ENCODE peak calls at places on chromosomes 11 and 22, in ten cellular contexts. I is left ventricle myocardium inferior, C is upper lobe of left lung, T is IMR-90, Y is neural progenitor cell, V is fibroblast of lung, Z is tibial nerve, A is fibroblast of pulmonary artery, D is Calu3, L is cardiac fibroblast. N is an unnamed sample.
A peak's percentile ranks its signal among the peaks of the same experiment; 100 is the strongest.

GRCh38 chr22:32803020-32803758 is 1.7 kb downstream of the TIMP3 start:
- DNase-seq in V (peak; percentile 33), I (peak; percentile 40), Y (peak; percentile 40), T (peak; percentile 70), D (no peak), C (no peak), L (peak; percentile 49), A (no peak), Z (no peak), N (no peak)

GRCh38 chr11:7596975-7597391 is 76.3 kb downstream of the CYB5R2 start:
- DNase-seq in T (no peak), V (no peak), Y (no peak), Z (no peak), D (no peak), A (no peak), L (no peak), I (no peak), C (peak; percentile 30), N (no peak)

GRCh38 chr11:25449100-25449499 is 882.8 kb upstream of the ANO3 start:
- DNase-seq in I (no peak), Y (no peak), Z (no peak), C (no peak), T (no peak), V (no peak), A (no peak), L (no peak), D (no peak), N (no peak)

GRCh38 chr11:22341582-22341919 is 3.4 kb downstream of the SLC17A6 start:
- DNase-seq in V (no peak), I (no peak), A (no peak), L (no peak), Y (peak; percentile 26), D (no peak), T (no peak), C (no peak), Z (no peak), N (no peak)

GRCh38 chr11:7604331-7604973 is 68.8 kb downstream of the CYB5R2 start:
- DNase-seq in Y (no peak), Z (no peak), L (no peak), C (no peak), D (peak; percentile 46), I (no peak), T (no peak), A (no peak), V (no peak), N (no peak)

GRCh38 chr11:98549571-98549970 is 471.2 kb upstream of the CNTN5 start:
- DNase-seq in T (no peak), Z (no peak), V (no peak), I (no peak), C (no peak), D (no peak), A (no peak), Y (no peak), L (no peak), N (no peak)

GRCh38 chr22:32328306-32329201 is 29.1 kb upstream of the RFPL3 start:
- DNase-seq in D (no peak), T (no peak), A (no peak), L (no peak), I (no peak), Y (no peak), C (no peak), Z (no peak), V (no peak), N (no peak)

GRCh38 chr11:26993965-26994446 is at the start of gene FIBIN:
- DNase-seq in Z (no peak), T (peak; percentile 70), L (peak; percentile 75), D (no peak), I (peak; percentile 22), Y (peak; percentile 35), V (peak; percentile 89), A (peak; percentile 83), C (no peak), N (peak; percentile 32)

GRCh38 chr22:42490244-42490832 is 29.3 kb downstream of the RRP7A start:
- DNase-seq in A (no peak), T (no peak), I (no peak), Y (peak; percentile 56), Z (no peak), D (no peak), V (no peak), L (no peak), C (no peak), N (no peak)

GRCh38 chr22:45903355-45904149 is 73.4 kb downstream of the WNT7B start:
- DNase-seq in T (peak; percentile 69), V (peak; percentile 72), Y (no peak), C (peak; percentile 61), L (peak; percentile 59), Z (no peak), I (no peak), A (peak; percentile 49), D (peak; percentile 62), N (no peak)

GRCh38 chr11:46134540-46134939 is 13.3 kb upstream of the PHF21A start:
- DNase-seq in Y (peak; percentile 46), D (no peak), V (no peak), Z (no peak), I (no peak), T (no peak), A (no peak), C (no peak), L (peak; percentile 8), N (no peak)

GRCh38 chr11:122100222-122101080 is 15.6 kb downstream of the BLID start:
- DNase-seq in V (peak; percentile 80), A (peak; percentile 80), C (peak; percentile 33), D (no peak), L (peak; percentile 65), Z (peak; percentile 48), I (peak; percentile 63), Y (peak; percentile 74), T (peak; percentile 68), N (peak; percentile 47)

GRCh38 chr11:15053201-15053685 is 20.1 kb upstream of the CALCB start:
- DNase-seq in Y (no peak), V (peak; percentile 66), Z (no peak), I (no peak), C (no peak), L (peak; percentile 36), T (no peak), D (no peak), A (no peak), N (no peak)
- TF ChIP-seq CTCF in Y (no peak), V (no peak), Z (no peak), I (no peak), C (no peak), L (no peak), T (no peak), D (no peak), A (no peak), N (no peak)

GRCh38 chr22:36985490-36985889 is 33.8 kb downstream of the TST start:
- DNase-seq in C (no peak), Z (no peak), V (no peak), Y (no peak), I (no peak), T (no peak), D (no peak), A (no peak), L (no peak), N (no peak)

GRCh38 chr22:36988075-36988474 is 31.2 kb downstream of the TST start:
- DNase-seq in T (no peak), L (no peak), Y (no peak), V (no peak), C (no peak), D (no peak), Z (no peak), A (no peak), I (no peak), N (no peak)

GRCh38 chr22:36991220-36991619 is 28.0 kb downstream of the TST start:
- DNase-seq in Y (no peak), D (no peak), V (no peak), A (no peak), T (no peak), Z (no peak), I (no peak), C (no peak), L (no peak), N (no peak)

GRCh38 chr22:36982136-36982535 is 37.1 kb downstream of the TST start:
- DNase-seq in V (no peak), I (no peak), C (no peak), T (no peak), A (no peak), L (no peak), D (no peak), Z (no peak), Y (peak; percentile 23), N (no peak)

GRCh38 chr22:36986242-36986821 is 32.9 kb downstream of the TST start:
- DNase-seq in L (peak; percentile 42), V (peak; percentile 18), I (no peak), T (no peak), C (no peak), Y (peak; percentile 21), A (no peak), Z (no peak), D (peak; percentile 42), N (peak; percentile 25)
- TF ChIP-seq CTCF in L (peak; percentile 74), V (peak; percentile 58), I (peak; percentile 48), T (peak; percentile 43), C (peak; percentile 30), Y (peak; percentile 77), A (peak; percentile 66), Z (no peak), D (peak; percentile 76), N (peak; percentile 98)

DNA sequence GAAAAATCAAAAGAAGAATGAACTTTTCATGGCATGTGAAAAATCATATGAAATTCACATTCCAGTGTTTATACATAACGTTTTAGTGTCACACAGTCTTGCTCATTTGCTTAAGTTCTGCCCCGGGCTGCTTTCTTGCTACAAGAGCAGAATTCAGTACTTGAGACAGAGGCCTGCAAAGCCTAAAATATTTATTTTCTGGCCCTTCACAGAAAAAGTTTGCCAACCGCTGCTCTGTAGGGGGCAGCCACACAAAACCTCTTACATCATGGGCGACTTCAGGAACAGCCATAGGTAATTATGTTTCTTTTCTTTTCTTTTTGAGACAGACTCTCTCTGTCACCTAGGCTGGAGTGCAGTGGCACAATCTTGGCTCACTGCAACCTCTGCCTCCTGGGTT is 1.0 kb upstream of the ATG2A start:
- DNase-seq in Z (no peak), A (peak; percentile 63), I (no peak), D (no peak), C (no peak), V (peak; percentile 65), T (peak; percentile 70), L (peak; percentile 62), Y (peak; percentile 33), N (no peak)
- TF ChIP-seq CTCF in Z (peak; percentile 12), A (peak; percentile 39), I (no peak), D (no peak), C (no peak), V (peak; percentile 25), T (peak; percentile 42), L (peak; percentile 29), Y (peak; percentile 8), N (no peak)

GRCh38 chr22:17205432-17205831 is 13.8 kb downstream of the ADA2 start:
- DNase-seq in L (no peak), T (no peak), D (no peak), I (no peak), Y (no peak), A (no peak), C (no peak), V (no peak), Z (no peak), N (no peak)
- TF ChIP-seq CTCF in L (no peak), T (no peak), D (no peak), I (no peak), Y (no peak), A (no peak), C (no peak), V (no peak), Z (no peak), N (no peak)

GRCh38 chr22:43826142-43827093 is 14.3 kb upstream of the EFCAB6 start:
- DNase-seq in L (peak; percentile 39), Z (no peak), C (no peak), T (peak; percentile 81), V (peak; percentile 86), I (no peak), A (peak; percentile 65), Y (no peak), D (no peak), N (no peak)
- TF ChIP-seq CTCF in L (no peak), Z (peak; percentile 15), C (no peak), T (peak; percentile 45), V (peak; percentile 43), I (peak; percentile 41), A (peak; percentile 5), Y (no peak), D (no peak), N (no peak)